ENCODE peak calls at places on chromosomes 5 and 9, in five cellular contexts. D is HCT116, N is upper lobe of right lung, Q is A549, E is cardiac muscle cell. Z is an unnamed sample.

GRCh38 chr9:120434532-120434931 is 145.4 kb downstream of the CDK5RAP2 start:
- DNase-seq in D (no peak), N (no peak), Q (no peak), E (peak), Z (no peak)

GRCh38 chr9:133460405-133461175 is 812 bp downstream of the CACFD1 start:
- DNase-seq in D (no peak), N (peak), Q (peak), E (peak), Z (peak)

GRCh38 chr5:24788829-24789509 is 144.2 kb upstream of the CDH10 start:
- DNase-seq in D (no peak), N (no peak), Q (no peak), E (peak), Z (no peak)

GRCh38 chr5:94010814-94011213 is 269.4 kb upstream of the POU5F2 start:
- DNase-seq in D (no peak), N (no peak), Q (no peak), E (no peak), Z (no peak)

GRCh38 chr5:138179277-138179857 is 455 bp downstream of the KIF20A start:
- DNase-seq in D (no peak), N (no peak), Q (peak), E (no peak), Z (peak)

GRCh38 chr9:24828687-24829086 is 283.0 kb upstream of the IZUMO3 start:
- DNase-seq in D (no peak), N (no peak), Q (no peak), E (no peak), Z (no peak)

GRCh38 chr9:98549401-98549800 is 159.3 kb downstream of the GABBR2 start:
- DNase-seq in D (no peak), N (no peak), Q (no peak), E (no peak), Z (no peak)

GRCh38 chr9:92208693-92209524 is 84.6 kb downstream of the IARS1 start:
- DNase-seq in D (no peak), N (no peak), Q (no peak), E (no peak), Z (no peak)

GRCh38 chr5:6710551-6711318 is 2.5 kb upstream of the TENT4A start:
- DNase-seq in D (no peak), N (peak), Q (no peak), E (no peak), Z (no peak)

GRCh38 chr5:43303242-43303641 is 10.0 kb downstream of the HMGCS1 start:
- DNase-seq in D (no peak), N (no peak), Q (no peak), E (no peak), Z (no peak)
- TF ChIP-seq CTCF in D (no peak), N (no peak), Q (no peak), E (no peak), Z (no peak)

GRCh38 chr5:179774442-179774841 is 19.3 kb upstream of the LTC4S start:
- DNase-seq in D (no peak), N (no peak), Q (no peak), E (no peak), Z (no peak)
- H3K4me3 ChIP-seq in D (no peak), N (no peak), Q (no peak), E (no peak), Z (no peak)

DNA sequence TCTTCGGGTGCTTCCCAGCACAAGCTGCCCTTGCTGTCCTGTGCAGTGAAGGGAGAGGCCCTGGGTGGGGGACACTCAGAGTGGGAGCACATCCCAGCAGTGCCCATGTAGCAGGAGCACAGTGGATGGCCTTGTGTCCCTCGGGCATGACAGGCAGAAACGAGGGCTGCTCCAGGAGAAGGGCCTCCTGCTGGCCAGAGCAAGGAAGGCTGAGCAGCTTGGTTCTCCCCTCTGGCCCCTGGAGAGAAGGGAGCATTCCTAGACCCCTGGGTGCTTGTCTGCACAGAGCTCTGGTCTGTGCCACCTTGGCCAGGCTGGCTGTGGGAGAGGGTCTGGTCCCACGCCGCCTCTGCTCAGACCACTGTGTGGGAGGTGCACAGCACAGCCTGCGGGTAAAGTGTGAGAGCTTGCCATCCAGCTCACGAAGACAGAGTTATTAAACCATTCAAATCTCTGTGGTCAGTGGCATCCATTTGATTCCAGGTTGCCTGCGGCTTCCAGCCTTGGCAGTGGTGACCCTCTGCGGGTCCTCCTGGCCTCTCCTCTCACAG is 18.3 kb downstream of the FBXW5 start:
- DNase-seq in D (no peak), N (peak), Q (no peak), E (no peak), Z (no peak)
- TF ChIP-seq CTCF in D (peak), N (no peak), Q (peak), E (no peak), Z (peak)

DNA sequence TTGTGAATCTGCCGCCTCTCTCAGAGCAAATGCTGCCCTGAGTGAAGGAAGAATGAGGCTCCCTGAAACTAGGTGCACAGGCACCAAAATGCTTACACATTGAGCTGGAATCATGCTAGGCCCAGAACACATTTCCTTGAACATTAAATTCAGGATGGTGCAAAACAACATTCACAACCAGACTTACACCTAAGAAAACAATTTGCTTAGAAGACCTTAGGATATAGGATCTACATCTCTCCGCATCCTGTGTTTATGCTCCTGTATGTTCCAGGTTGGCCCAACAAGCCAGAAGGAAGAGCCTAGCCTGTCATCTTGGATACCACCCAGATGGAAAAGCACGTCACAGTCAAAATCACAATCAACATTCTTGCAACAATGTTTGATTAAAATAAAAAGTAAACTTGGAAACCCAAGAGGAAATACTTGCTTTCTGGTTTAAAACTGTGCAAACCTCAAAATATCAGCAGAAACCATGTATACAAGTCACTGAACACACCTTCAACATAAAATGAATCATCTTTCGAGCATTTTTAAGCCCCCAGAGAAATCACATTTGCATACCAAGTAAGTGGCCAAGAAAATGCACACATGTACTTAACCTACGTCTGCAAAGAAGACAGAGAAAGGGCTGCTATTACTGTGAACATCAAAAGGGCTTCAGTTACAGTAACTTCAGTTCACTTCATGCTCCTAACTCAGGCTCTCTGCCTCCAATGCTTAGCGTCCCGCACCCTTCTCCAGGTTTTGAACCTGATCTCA is 1.6 kb downstream of the ENC1 start:
- DNase-seq in D (no peak), N (no peak), Q (no peak), E (peak), Z (no peak)
- H3K4me3 ChIP-seq in D (peak), N (peak), Q (peak), E (peak), Z (peak)

GRCh38 chr5:63121471-63121870 is 542.9 kb downstream of the LRRC70 start:
- DNase-seq in D (no peak), N (no peak), Q (no peak), E (no peak), Z (no peak)

GRCh38 chr5:63128018-63128417 is 549.4 kb downstream of the LRRC70 start:
- DNase-seq in D (no peak), N (no peak), Q (no peak), E (no peak), Z (no peak)

GRCh38 chr5:63125392-63125791 is 546.8 kb downstream of the LRRC70 start:
- DNase-seq in D (no peak), N (no peak), Q (no peak), E (no peak), Z (no peak)

GRCh38 chr5:63127054-63127453 is 548.4 kb downstream of the LRRC70 start:
- DNase-seq in D (no peak), N (no peak), Q (no peak), E (peak), Z (no peak)

DNA sequence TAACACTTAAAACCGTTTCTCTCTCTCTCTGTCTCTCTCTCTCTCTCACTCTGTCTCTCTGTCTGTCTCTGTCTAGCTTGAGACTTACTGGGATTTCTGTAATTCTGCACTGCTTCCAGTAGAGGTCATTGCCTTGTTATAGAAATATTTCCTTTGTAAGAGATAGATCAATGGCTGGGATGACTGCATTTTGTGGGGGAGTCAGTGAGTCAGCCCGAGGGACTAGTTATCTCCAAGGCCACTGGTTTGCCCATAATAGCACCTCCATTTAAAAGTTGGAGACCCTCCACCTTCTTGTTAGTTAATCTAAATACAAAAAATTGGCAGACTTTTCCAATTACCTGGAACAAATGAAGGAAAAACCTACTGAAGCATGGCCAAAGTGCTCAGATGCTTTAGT is 547.2 kb downstream of the LRRC70 start:
- DNase-seq in D (no peak), N (no peak), Q (peak), E (peak), Z (no peak)
- TF ChIP-seq CTCF in D (peak), N (peak), Q (peak), E (peak), Z (peak)

DNA sequence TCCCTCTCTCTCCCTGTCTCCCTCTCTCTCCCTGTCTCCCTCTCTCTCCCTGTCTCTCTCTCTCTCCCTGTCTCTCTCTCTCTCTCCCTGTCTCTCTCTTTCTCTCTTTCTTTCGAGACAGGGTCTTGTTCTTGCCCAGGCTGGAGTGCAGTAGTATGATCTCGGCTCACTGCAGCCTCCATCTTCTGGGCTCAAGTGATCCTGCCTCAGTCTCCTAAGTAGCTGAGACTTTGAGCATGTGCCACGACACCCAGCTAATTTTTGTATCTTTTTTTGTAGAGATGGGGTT is 14.3 kb downstream of the TRIO start:
- DNase-seq in D (no peak), N (no peak), Q (no peak), E (no peak), Z (no peak)
- H3K4me3 ChIP-seq in D (no peak), N (no peak), Q (no peak), E (no peak), Z (no peak)